ENCODE peak calls at places on chromosomes 16 and 17, in seven cellular contexts. N is heart right ventricle; Q is Panc1; T is Peyer's patch; V is fibroblast of lung; J is mucosa of descending colon; C is CD8-positive, alpha-beta T cell. B is an unnamed sample.

GRCh38 chr17:72774251-72774650 is 318.2 kb downstream of the SLC39A11 start:
- DNase-seq in N (no peak), Q (no peak), T (no peak), V (no peak), J (no peak), C (no peak), B (no peak)

GRCh38 chr16:23408242-23409201 is 44.5 kb downstream of the COG7 start:
- DNase-seq in N (peak), Q (no peak), T (no peak), V (peak), J (peak), C (no peak), B (peak)

GRCh38 chr16:53898993-53899392 is 195.0 kb downstream of the FTO start:
- DNase-seq in N (no peak), Q (no peak), T (no peak), V (peak), J (no peak), C (no peak), B (no peak)

GRCh38 chr17:36593651-36594316 is 2.1 kb downstream of the DHRS11 start:
- DNase-seq in N (no peak), Q (no peak), T (no peak), V (no peak), J (no peak), C (no peak), B (no peak)

GRCh38 chr17:49132699-49133364 is at the start of gene B4GALNT2:
- DNase-seq in N (no peak), Q (no peak), T (no peak), V (no peak), J (peak), C (peak), B (no peak)

GRCh38 chr17:77142689-77143088 is 1.9 kb downstream of the SEC14L1 start:
- DNase-seq in N (no peak), Q (no peak), T (no peak), V (no peak), J (no peak), C (no peak), B (no peak)

GRCh38 chr16:52515068-52515671 is 31.8 kb downstream of the TOX3 start:
- DNase-seq in N (no peak), Q (no peak), T (no peak), V (no peak), J (no peak), C (no peak), B (no peak)

GRCh38 chr17:46870116-46870803 is 18.9 kb downstream of the WNT9B start:
- DNase-seq in N (no peak), Q (no peak), T (no peak), V (no peak), J (no peak), C (no peak), B (no peak)

GRCh38 chr17:17119533-17119932 is 77.3 kb downstream of the MPRIP start:
- DNase-seq in N (no peak), Q (no peak), T (peak), V (peak), J (peak), C (peak), B (no peak)

GRCh38 chr17:72359274-72359673 is 238.5 kb downstream of the SOX9 start:
- DNase-seq in N (no peak), Q (no peak), T (no peak), V (no peak), J (no peak), C (no peak), B (no peak)

GRCh38 chr16:50688083-50688482 is 5.3 kb upstream of the NOD2 start:
- DNase-seq in N (no peak), Q (no peak), T (no peak), V (no peak), J (no peak), C (no peak), B (no peak)

GRCh38 chr17:9002236-9002609 is 19.1 kb upstream of the NTN1 start:
- DNase-seq in N (no peak), Q (no peak), T (no peak), V (no peak), J (no peak), C (no peak), B (no peak)

GRCh38 chr17:53191878-53192277 is 630.8 kb upstream of the KIF2B start:
- DNase-seq in N (no peak), Q (no peak), T (no peak), V (peak), J (no peak), C (no peak), B (no peak)

GRCh38 chr17:82754297-82755208 is 2.7 kb downstream of the TBCD start:
- DNase-seq in N (no peak), Q (no peak), T (no peak), V (no peak), J (no peak), C (no peak), B (no peak)

GRCh38 chr16:52191533-52192134 is 355.3 kb downstream of the TOX3 start:
- DNase-seq in N (peak), Q (peak), T (peak), V (peak), J (no peak), C (peak), B (peak)

GRCh38 chr17:80254396-80255241 is 6.0 kb upstream of the RNF213 start:
- DNase-seq in N (no peak), Q (peak), T (peak), V (peak), J (peak), C (no peak), B (no peak)

GRCh38 chr16:57348361-57348760 is 10.2 kb upstream of the CCL22 start:
- DNase-seq in N (no peak), Q (no peak), T (no peak), V (no peak), J (no peak), C (no peak), B (no peak)

GRCh38 chr16:15038689-15039088 is 17.2 kb downstream of the NTAN1 start:
- DNase-seq in N (no peak), Q (no peak), T (no peak), V (no peak), J (no peak), C (no peak), B (no peak)

GRCh38 chr16:57084996-57085395 is 7.4 kb upstream of the CPNE2 start:
- DNase-seq in N (no peak), Q (no peak), T (no peak), V (no peak), J (no peak), C (no peak), B (no peak)

GRCh38 chr16:56851671-56852400 is 13.2 kb upstream of the SLC12A3 start:
- DNase-seq in N (no peak), Q (no peak), T (no peak), V (peak), J (peak), C (no peak), B (no peak)

GRCh38 chr16:57304169-57305061 is 19.9 kb upstream of the PLLP start:
- DNase-seq in N (no peak), Q (peak), T (no peak), V (peak), J (peak), C (no peak), B (no peak)

GRCh38 chr16:50822671-50823070 is 80.8 kb downstream of the CYLD start:
- DNase-seq in N (no peak), Q (no peak), T (no peak), V (no peak), J (no peak), C (no peak), B (no peak)

GRCh38 chr16:85459529-85460251 is 153.4 kb upstream of the GSE1 start:
- DNase-seq in N (no peak), Q (no peak), T (no peak), V (peak), J (no peak), C (no peak), B (no peak)

GRCh38 chr17:4008496-4009163 is 44.4 kb upstream of the ATP2A3 start:
- DNase-seq in N (no peak), Q (no peak), T (no peak), V (peak), J (peak), C (no peak), B (no peak)

GRCh38 chr16:51710930-51711563 is 560.0 kb upstream of the SALL1 start:
- DNase-seq in N (no peak), Q (no peak), T (no peak), V (no peak), J (no peak), C (no peak), B (no peak)

GRCh38 chr16:29702307-29702706 is 23.3 kb downstream of the QPRT start:
- DNase-seq in N (no peak), Q (no peak), T (no peak), V (no peak), J (no peak), C (peak), B (no peak)

GRCh38 chr16:54506691-54507090 is 220.1 kb upstream of the IRX3 start:
- DNase-seq in N (no peak), Q (no peak), T (no peak), V (no peak), J (no peak), C (no peak), B (peak)

GRCh38 chr17:8079291-8080207 is 8.0 kb downstream of the ALOX12B start:
- DNase-seq in N (peak), Q (no peak), T (peak), V (peak), J (peak), C (peak), B (peak)

GRCh38 chr16:87791295-87792204 is 25.8 kb upstream of the KLHDC4 start:
- DNase-seq in N (no peak), Q (no peak), T (no peak), V (no peak), J (no peak), C (no peak), B (no peak)

GRCh38 chr17:4747847-4748246 is 8.1 kb upstream of the CXCL16 start:
- DNase-seq in N (no peak), Q (no peak), T (no peak), V (no peak), J (no peak), C (peak), B (no peak)

GRCh38 chr17:21193031-21193430 is 20.9 kb downstream of the TMEM11 start:
- DNase-seq in N (no peak), Q (no peak), T (no peak), V (no peak), J (no peak), C (no peak), B (no peak)

GRCh38 chr16:57611184-57611583 is 17.2 kb upstream of the ADGRG1 start:
- DNase-seq in N (no peak), Q (no peak), T (no peak), V (peak), J (no peak), C (no peak), B (no peak)

DNA sequence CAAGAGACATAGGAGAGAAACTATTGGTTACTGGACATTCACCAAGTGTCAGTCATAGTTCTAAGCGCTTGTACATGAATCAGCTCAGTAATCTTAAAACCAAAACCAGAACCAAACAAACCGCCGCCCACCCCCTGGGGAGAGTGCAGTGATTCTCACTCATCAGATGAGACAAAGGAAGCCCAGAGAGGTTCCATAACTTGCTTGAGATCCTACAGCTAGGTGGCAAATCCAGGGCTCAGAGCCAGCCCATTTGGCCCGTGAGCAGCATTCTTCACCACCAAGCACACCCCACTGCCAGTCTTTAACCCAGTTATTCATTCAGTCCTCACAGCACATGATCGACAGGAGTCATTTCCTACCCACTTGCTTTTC is 37.2 kb upstream of the RGS9 start:
- DNase-seq in N (peak), Q (peak), T (peak), V (peak), J (peak), C (peak), B (peak)
- TF ChIP-seq CTCF in N (no peak), Q (no peak), T (no peak), V (no peak), J (no peak), C (no peak), B (no peak)

GRCh38 chr16:660459-661183 is 7.3 kb upstream of the RHOT2 start:
- DNase-seq in N (peak), Q (no peak), T (peak), V (peak), J (peak), C (peak), B (peak)

GRCh38 chr16:660132-660458 is 7.8 kb upstream of the RHOT2 start:
- DNase-seq in N (no peak), Q (no peak), T (no peak), V (no peak), J (no peak), C (no peak), B (no peak)

GRCh38 chr16:659618-660017 is 8.3 kb upstream of the RHOT2 start:
- DNase-seq in N (no peak), Q (no peak), T (no peak), V (no peak), J (no peak), C (no peak), B (no peak)

GRCh38 chr16:657487-657886 is 8.3 kb downstream of the WDR90 start:
- DNase-seq in N (no peak), Q (no peak), T (no peak), V (no peak), J (no peak), C (no peak), B (no peak)

DNA sequence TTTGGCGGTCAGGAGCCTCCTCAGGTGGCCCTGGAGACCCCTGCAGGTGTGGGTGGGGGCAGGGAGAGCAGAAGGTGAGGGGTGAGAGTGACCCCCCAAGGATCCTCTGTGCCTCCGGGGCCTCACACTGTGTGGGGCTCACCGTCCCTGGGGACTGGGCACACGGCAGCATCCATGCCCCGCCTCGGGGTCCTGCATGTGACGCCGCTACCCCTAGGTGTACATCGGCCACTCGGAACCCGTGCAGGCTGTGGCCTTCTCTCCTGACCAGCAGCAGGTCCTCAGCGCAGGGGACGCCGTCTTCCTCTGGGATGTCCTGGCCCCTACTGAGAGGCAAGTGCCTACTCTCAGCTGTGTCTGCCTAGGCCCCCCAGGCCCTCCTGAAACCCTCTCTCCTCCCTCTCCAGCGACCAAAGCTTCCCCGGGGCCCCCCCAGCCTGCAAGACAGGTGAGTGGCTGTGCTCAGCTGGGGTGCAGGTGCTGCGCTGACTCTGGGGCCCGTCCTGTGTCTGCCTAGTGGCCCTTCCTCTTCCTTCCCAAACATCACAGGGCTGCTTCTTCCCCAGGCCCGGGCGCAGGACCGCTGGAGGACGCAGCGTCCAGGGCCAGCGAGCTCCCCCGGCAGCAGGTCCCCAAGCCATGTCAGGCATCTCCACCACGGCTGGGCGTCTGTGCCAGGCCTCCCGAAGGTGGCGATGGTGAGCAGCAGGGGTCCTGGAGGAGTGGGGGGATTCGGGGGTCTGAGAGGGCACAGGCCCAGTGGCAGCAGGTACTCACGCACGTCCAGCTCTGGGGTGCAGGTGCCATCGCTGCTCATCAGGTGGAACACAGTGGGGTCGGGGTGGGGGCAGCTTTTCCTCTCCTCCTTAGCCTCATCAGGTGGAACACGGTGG is 9.0 kb upstream of the RHOT2 start:
- DNase-seq in N (no peak), Q (no peak), T (no peak), V (no peak), J (no peak), C (no peak), B (no peak)
- TF ChIP-seq CTCF in N (no peak), Q (no peak), T (no peak), V (no peak), J (no peak), C (no peak), B (peak)

GRCh38 chr16:19123535-19124178 is 9.9 kb downstream of the ITPRIPL2 start:
- DNase-seq in N (no peak), Q (no peak), T (no peak), V (no peak), J (peak), C (no peak), B (no peak)
- TF ChIP-seq CTCF in N (no peak), Q (no peak), T (no peak), V (no peak), J (no peak), C (no peak), B (no peak)

GRCh38 chr17:78416791-78417530 is 38.5 kb downstream of the PGS1 start:
- DNase-seq in N (no peak), Q (no peak), T (no peak), V (peak), J (no peak), C (no peak), B (no peak)

GRCh38 chr17:78418627-78419026 is 40.2 kb downstream of the PGS1 start:
- DNase-seq in N (no peak), Q (no peak), T (no peak), V (no peak), J (no peak), C (no peak), B (no peak)

GRCh38 chr17:78415821-78416301 is 37.4 kb downstream of the PGS1 start:
- DNase-seq in N (no peak), Q (no peak), T (no peak), V (no peak), J (no peak), C (no peak), B (no peak)

GRCh38 chr17:78416311-78416711 is 37.9 kb downstream of the PGS1 start:
- DNase-seq in N (no peak), Q (no peak), T (no peak), V (no peak), J (no peak), C (no peak), B (no peak)

GRCh38 chr17:78417531-78417909 is 39.1 kb downstream of the PGS1 start:
- DNase-seq in N (no peak), Q (no peak), T (no peak), V (no peak), J (no peak), C (no peak), B (no peak)
- TF ChIP-seq CTCF in N (no peak), Q (peak), T (no peak), V (no peak), J (no peak), C (no peak), B (no peak)

GRCh38 chr17:78329263-78330059 is 30.4 kb downstream of the SOCS3 start:
- DNase-seq in N (no peak), Q (no peak), T (no peak), V (peak), J (no peak), C (no peak), B (no peak)
- TF ChIP-seq CTCF in N (no peak), Q (no peak), T (no peak), V (no peak), J (no peak), C (no peak), B (no peak)

DNA sequence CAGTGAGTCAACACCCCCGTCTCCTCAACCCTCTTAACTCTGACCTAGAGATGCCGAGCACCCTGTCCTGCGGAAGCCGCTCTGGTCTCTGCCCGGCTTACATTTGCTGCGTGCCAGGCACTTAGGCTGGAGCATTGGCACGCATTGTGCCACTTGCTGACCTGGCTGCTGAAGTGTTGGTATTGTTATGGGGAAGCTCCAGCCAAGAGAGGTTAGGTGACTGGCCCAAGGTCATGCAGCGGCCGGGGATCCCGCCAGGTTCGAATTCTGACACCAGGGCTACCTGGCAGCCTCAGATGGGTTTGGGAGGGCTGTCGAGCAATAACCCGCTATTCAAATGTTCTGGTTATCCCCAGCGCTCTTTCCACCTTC is 5.0 kb upstream of the HSD17B1 start:
- DNase-seq in N (peak), Q (no peak), T (no peak), V (no peak), J (no peak), C (no peak), B (no peak)
- TF ChIP-seq CTCF in N (no peak), Q (no peak), T (no peak), V (no peak), J (no peak), C (no peak), B (no peak)

GRCh38 chr17:38510424-38511125 is 82.3 kb downstream of the ARHGAP23 start:
- DNase-seq in N (peak), Q (no peak), T (no peak), V (peak), J (no peak), C (no peak), B (peak)
- TF ChIP-seq CTCF in N (peak), Q (peak), T (no peak), V (no peak), J (no peak), C (no peak), B (no peak)